ENCODE peak calls at places on chromosomes 13 and 19, in nine cellular contexts. G, J, Q, P, E, V, M, X and I are unnamed samples.

GRCh38 chr19:41620171-41620570 is 6.7 kb downstream of the CEACAM4 start:
- DNase-seq in G (no peak), J (no peak), Q (no peak), P (no peak), E (no peak), V (no peak), M (peak), X (no peak), I (no peak)

GRCh38 chr13:111339366-111340143 is 19.1 kb downstream of the TEX29 start:
- DNase-seq in G (no peak), J (no peak), Q (no peak), P (no peak), E (no peak), V (no peak), M (no peak), X (no peak), I (no peak)

GRCh38 chr13:92510416-92510815 is 716.2 kb upstream of the GPC6 start:
- DNase-seq in G (no peak), J (no peak), Q (peak), P (peak), E (no peak), V (no peak), M (no peak), X (no peak), I (peak)

GRCh38 chr13:110746443-110746842 is 32.9 kb downstream of the ING1 start:
- DNase-seq in G (no peak), J (no peak), Q (no peak), P (peak), E (no peak), V (no peak), M (no peak), X (no peak), I (no peak)

GRCh38 chr13:76764429-76764828 is 121.8 kb downstream of the KCTD12 start:
- DNase-seq in G (peak), J (peak), Q (peak), P (peak), E (peak), V (no peak), M (peak), X (peak), I (peak)

GRCh38 chr13:98443329-98443728 is 133.6 kb downstream of the STK24 start:
- DNase-seq in G (peak), J (no peak), Q (peak), P (peak), E (no peak), V (no peak), M (no peak), X (no peak), I (peak)

GRCh38 chr19:8097198-8097597 is 44.6 kb downstream of the CCL25 start:
- DNase-seq in G (no peak), J (no peak), Q (no peak), P (no peak), E (no peak), V (no peak), M (no peak), X (no peak), I (no peak)

GRCh38 chr13:66076417-66076816 is 1153.7 kb downstream of the PCDH9 start:
- DNase-seq in G (peak), J (no peak), Q (peak), P (peak), E (no peak), V (no peak), M (no peak), X (no peak), I (peak)

GRCh38 chr13:28620011-28620830 is 38.7 kb upstream of the POMP start:
- DNase-seq in G (no peak), J (no peak), Q (no peak), P (no peak), E (no peak), V (no peak), M (no peak), X (no peak), I (no peak)

DNA sequence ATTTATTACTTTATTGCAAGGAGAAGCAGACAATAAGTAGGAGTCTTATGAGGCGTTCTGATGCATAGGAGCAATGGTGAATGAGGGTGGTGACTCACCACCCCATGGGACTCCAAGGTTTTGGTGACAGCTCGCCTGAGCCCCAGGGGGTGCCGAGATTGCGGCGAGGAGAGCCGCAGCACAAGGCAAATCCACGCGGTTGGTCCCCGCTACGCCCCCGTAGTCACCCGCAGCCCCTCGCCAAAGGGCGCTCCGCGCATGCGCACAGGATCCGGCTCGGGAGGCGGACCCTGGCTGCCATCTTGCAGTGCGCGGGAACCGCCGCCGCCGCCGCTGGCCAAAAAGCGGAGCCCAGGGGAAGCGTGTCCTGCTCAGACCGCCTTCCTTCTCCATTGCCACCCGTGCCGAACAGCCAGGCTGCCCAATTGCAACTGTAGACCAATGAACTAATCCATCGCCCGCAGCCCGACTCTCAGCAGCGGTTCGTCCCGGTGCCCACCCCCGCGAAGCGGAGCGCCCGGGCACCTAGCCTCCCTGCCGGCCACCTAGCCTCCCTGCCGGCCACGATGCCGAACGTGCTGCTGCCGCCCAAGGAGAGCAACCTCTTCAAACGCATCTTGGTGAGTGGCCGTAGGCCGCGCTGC is at the start of gene NAA16:
- DNase-seq in G (peak), J (peak), Q (peak), P (peak), E (peak), V (peak), M (peak), X (peak), I (peak)
- TF ChIP-seq CTCF in G (no peak), J (no peak), Q (no peak), P (no peak), E (no peak), V (no peak), M (no peak), X (peak), I (no peak)

GRCh38 chr19:30304540-30304939 is 67.6 kb upstream of the ZNF536 start:
- DNase-seq in G (no peak), J (no peak), Q (no peak), P (no peak), E (no peak), V (no peak), M (no peak), X (no peak), I (no peak)

GRCh38 chr19:30309983-30310805 is 62.0 kb upstream of the ZNF536 start:
- DNase-seq in G (no peak), J (no peak), Q (no peak), P (no peak), E (no peak), V (no peak), M (no peak), X (no peak), I (no peak)

GRCh38 chr19:30305346-30306060 is 66.7 kb upstream of the ZNF536 start:
- DNase-seq in G (no peak), J (no peak), Q (no peak), P (no peak), E (no peak), V (no peak), M (no peak), X (no peak), I (no peak)

GRCh38 chr19:30310806-30311121 is 61.4 kb upstream of the ZNF536 start:
- DNase-seq in G (no peak), J (no peak), Q (no peak), P (no peak), E (no peak), V (no peak), M (no peak), X (no peak), I (no peak)

DNA sequence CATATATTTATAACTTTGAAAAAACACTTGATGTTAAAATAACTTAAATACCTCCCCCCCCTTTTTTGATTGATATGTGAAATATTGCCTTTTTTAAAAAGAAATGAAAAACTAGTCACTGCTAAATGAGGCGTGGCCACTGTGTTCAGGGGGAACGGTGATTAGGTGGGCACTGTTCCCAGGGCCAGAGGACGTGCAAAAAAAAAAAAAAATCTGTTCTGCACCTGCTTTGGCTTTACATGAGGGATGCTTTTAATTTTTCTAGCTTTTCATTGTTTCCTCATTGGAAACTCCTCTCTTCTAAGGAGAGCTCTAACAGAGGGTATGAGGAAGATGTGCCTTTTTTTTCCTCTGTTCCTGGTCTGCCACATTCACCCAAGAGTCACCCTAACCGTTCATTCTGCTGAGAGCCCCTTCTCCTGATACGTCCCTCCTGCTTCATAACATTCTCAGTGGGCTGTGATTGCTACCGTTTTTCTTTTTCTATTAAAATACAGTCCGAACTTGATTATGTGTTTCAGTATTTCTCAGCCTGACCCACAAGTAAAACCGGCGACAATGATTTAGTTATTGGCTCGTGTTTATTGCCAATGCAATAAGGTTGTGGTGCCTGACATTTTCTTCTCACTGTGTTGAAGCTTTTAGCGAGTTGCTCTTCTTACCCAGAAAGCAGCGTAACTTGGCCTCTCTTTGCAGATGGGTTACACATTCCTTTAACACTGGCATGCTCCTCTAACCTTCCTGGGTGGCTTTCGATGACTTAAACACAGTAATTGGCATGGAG is 64.8 kb upstream of the ZNF536 start:
- DNase-seq in G (no peak), J (no peak), Q (no peak), P (no peak), E (no peak), V (no peak), M (no peak), X (no peak), I (no peak)
- H3K4me3 ChIP-seq in G (no peak), J (no peak), Q (no peak), P (no peak), E (no peak), V (no peak), M (no peak), X (no peak), I (no peak)

DNA sequence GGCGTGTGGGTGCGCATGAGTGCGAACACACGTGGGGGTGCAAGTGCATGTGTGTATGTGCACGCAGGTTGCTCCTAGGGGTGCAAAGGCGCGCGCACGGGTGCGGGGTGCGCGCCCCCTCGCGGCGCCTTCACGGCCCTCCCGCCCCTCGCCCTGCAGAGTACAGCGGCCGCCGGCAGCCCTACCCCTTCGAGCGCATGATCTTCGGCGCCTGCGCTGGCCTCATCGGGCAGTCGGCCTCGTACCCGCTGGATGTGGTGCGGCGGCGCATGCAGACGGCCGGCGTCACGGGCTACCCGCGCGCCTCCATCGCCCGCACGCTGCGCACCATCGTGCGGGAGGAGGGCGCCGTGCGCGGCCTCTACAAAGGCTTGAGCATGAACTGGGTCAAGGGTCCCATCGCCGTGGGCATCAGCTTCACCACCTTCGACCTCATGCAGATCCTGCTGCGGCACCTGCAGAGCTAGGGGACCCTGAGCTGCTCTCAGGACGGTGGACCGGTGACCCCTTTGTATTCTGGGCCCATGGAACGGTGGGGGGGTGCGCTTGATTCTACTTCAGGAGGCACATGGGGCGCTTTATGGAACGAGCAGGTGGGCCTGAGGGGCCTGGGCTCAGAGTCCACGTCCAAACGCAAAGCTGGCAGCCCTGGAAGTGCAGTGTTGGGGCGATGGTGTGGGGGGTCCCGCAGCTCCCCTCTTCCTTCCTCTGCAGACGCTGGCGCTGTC is 27.7 kb downstream of the TMEM161A start:
- DNase-seq in G (no peak), J (no peak), Q (peak), P (no peak), E (no peak), V (no peak), M (no peak), X (no peak), I (peak)
- TF ChIP-seq CTCF in G (no peak), J (no peak), Q (no peak), P (no peak), E (peak), V (no peak), M (no peak), X (no peak), I (no peak)

DNA sequence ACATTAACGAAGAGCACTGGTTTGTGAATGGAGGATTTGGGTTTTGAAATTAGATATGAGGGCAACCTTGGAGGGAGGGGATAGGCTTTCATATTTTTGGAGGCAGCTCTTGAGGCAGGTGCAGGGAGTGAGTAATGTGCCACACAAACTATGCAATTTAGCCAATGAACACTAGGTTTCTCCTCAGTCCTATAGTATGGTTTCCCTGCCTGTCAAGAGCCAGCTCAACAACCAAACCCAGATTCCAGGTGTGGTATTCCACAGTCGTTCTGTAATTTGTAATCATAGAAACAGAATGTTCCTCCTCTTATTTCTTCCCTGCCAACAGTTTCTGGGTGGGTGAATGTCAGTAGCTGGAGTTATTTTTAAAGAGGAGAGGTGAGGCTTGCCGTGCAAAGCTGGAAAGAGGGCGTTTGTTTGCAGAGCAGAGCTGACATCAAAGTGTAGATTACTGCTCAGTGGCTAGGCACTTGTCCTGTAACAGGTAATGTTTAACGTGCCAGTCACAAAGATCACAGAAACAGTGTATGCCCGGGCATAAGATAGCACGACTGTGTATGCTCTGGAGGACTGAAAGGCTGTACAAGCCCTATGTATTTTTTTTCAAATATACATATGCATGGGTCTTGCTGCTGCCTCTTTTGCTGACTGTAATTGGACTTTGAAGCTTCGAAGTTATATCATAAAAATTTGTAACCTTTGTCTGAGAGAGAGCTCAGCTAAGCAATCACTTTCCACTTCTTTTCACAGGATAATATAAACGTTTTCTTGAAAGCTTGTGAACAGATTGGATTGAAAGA is 124.3 kb downstream of the LMO7 start:
- DNase-seq in G (peak), J (no peak), Q (peak), P (peak), E (no peak), V (no peak), M (no peak), X (no peak), I (peak)
- H3K4me3 ChIP-seq in G (peak), J (peak), Q (peak), P (no peak), E (no peak), V (no peak), M (no peak), X (no peak), I (no peak)